ENCODE peak calls at places on chromosomes 12 and 14, in ten cellular contexts. X, B, S, E, M, A, J, W, D and T are unnamed samples.

GRCh38 chr12:120236124-120236398 is 29.5 kb downstream of the PXN start:
- DNase-seq in S (no peak), X (no peak), J (no peak), A (no peak), M (no peak), B (no peak), D (no peak), E (no peak), W (no peak), T (no peak)

GRCh38 chr12:3236345-3237153 is 159.4 kb downstream of the TSPAN9 start:
- DNase-seq in J (peak; percentile 87), E (no peak), M (peak; percentile 54), B (peak; percentile 64), S (peak; percentile 79), D (peak; percentile 58), X (peak; percentile 38), W (no peak), A (no peak), T (no peak)

GRCh38 chr14:79165460-79166080 is 995.4 kb downstream of the NRXN3 start:
- DNase-seq in E (no peak), B (no peak), M (no peak), D (no peak), X (no peak), S (no peak), J (no peak), W (no peak), A (no peak), T (no peak)

GRCh38 chr14:73526036-73526984 is 10.6 kb upstream of the ACOT1 start:
- DNase-seq in X (peak; percentile 13), E (no peak), B (no peak), J (peak; percentile 20), M (peak; percentile 69), A (no peak), S (no peak), W (no peak), D (peak; percentile 49), T (no peak)

GRCh38 chr14:99740411-99740810 is 52.8 kb upstream of the EML1 start:
- DNase-seq in B (no peak), D (no peak), S (no peak), J (no peak), X (no peak), A (no peak), E (no peak), M (no peak), W (no peak), T (no peak)

GRCh38 chr12:12474471-12474928 is 88.2 kb downstream of the DUSP16 start:
- DNase-seq in A (no peak), W (no peak), S (no peak), B (no peak), X (no peak), D (no peak), J (no peak), M (no peak), E (no peak), T (no peak)

GRCh38 chr12:42299392-42300308 is 26.2 kb downstream of the ZCRB1 start:
- DNase-seq in D (peak; percentile 58), A (no peak), X (no peak), B (no peak), S (no peak), E (no peak), J (no peak), M (peak; percentile 31), W (no peak), T (no peak)

GRCh38 chr12:52006726-52007157 is at the start of gene TAMALIN:
- DNase-seq in D (no peak), A (peak; percentile 90), B (peak; percentile 83), J (peak; percentile 22), S (peak; percentile 96), W (no peak), X (peak; percentile 83), M (peak; percentile 37), E (peak; percentile 86), T (peak; percentile 84)

GRCh38 chr12:31868980-31869379 is 90.2 kb upstream of the RESF1 start:
- DNase-seq in B (peak; percentile 67), S (no peak), D (peak; percentile 48), M (peak; percentile 44), X (peak; percentile 9), A (no peak), J (no peak), E (no peak), W (no peak), T (no peak)

GRCh38 chr12:109875572-109876131 is 4.7 kb downstream of the GLTP start:
- DNase-seq in W (no peak), D (no peak), X (no peak), E (no peak), B (no peak), J (peak; percentile 70), A (no peak), S (no peak), M (no peak), T (no peak)

GRCh38 chr14:21415329-21415728 is 31.5 kb upstream of the SUPT16H start:
- DNase-seq in B (no peak), E (no peak), X (no peak), D (no peak), J (no peak), S (no peak), W (no peak), M (no peak), A (no peak), T (no peak)

GRCh38 chr12:27551172-27551840 is 27.3 kb downstream of the PPFIBP1 start:
- DNase-seq in M (no peak), B (no peak), D (peak; percentile 57), J (no peak), A (no peak), E (no peak), S (no peak), W (no peak), X (no peak), T (no peak)

GRCh38 chr12:6965026-6965661 is 5.3 kb downstream of the PHB2 start:
- DNase-seq in X (peak; percentile 93), S (peak; percentile 91), B (peak; percentile 91), A (peak; percentile 76), E (peak; percentile 78), D (peak; percentile 85), W (peak; percentile 71), J (peak; percentile 91), M (peak; percentile 78), T (no peak)

GRCh38 chr12:93713800-93714199 is 36.6 kb downstream of the CRADD start:
- DNase-seq in J (no peak), D (no peak), A (no peak), E (no peak), S (no peak), B (no peak), M (no peak), X (no peak), W (no peak), T (no peak)

GRCh38 chr14:48563465-48563864 is 888.1 kb upstream of the MDGA2 start:
- DNase-seq in D (no peak), X (no peak), B (no peak), S (no peak), A (no peak), J (no peak), E (no peak), W (no peak), M (no peak), T (no peak)

GRCh38 chr14:23589606-23590005 is 11.0 kb upstream of the JPH4 start:
- DNase-seq in B (no peak), X (no peak), A (no peak), M (no peak), E (no peak), W (no peak), D (no peak), J (no peak), S (no peak), T (no peak)

GRCh38 chr14:103868242-103868897 is 21.0 kb upstream of the PPP1R13B start:
- DNase-seq in B (no peak), J (no peak), W (no peak), S (no peak), X (no peak), D (no peak), M (no peak), A (no peak), E (no peak), T (no peak)

GRCh38 chr12:13197526-13198141 is 1.1 kb downstream of the EMP1 start:
- DNase-seq in M (peak; percentile 47), B (peak; percentile 64), E (no peak), A (no peak), S (no peak), J (no peak), D (peak; percentile 73), W (no peak), X (peak; percentile 84), T (no peak)

GRCh38 chr14:68938515-68939423 is 40.3 kb downstream of the ACTN1 start:
- DNase-seq in J (no peak), D (no peak), M (no peak), W (no peak), S (no peak), B (peak; percentile 50), E (no peak), A (no peak), X (peak; percentile 48), T (no peak)

GRCh38 chr14:80110721-80111120 is 100.6 kb downstream of the DIO2 start:
- DNase-seq in X (no peak), W (no peak), S (no peak), M (no peak), B (no peak), D (no peak), E (no peak), A (no peak), J (no peak), T (no peak)

GRCh38 chr14:94395900-94396574 is 7.6 kb upstream of the SERPINA1 start:
- DNase-seq in W (no peak), A (no peak), B (no peak), M (no peak), J (no peak), X (no peak), D (no peak), S (no peak), E (no peak), T (no peak)

GRCh38 chr14:90780519-90780918 is 35.7 kb downstream of the TTC7B start:
- DNase-seq in X (no peak), J (no peak), A (no peak), W (no peak), M (no peak), B (no peak), E (no peak), D (no peak), S (no peak), T (peak; percentile 43)